ENCODE peak calls at places on chromosomes 7 and 10, in five cellular contexts. One of them, this sample, is unnamed.

GRCh38 chr7:147136369-147136768 is 1019.8 kb downstream of the CNTNAP2 start:
- DNase-seq in heart left ventricle: no peak
- DNase-seq in Right ventricle myocardium superior: no peak
- DNase-seq in A172: no peak
- DNase-seq in endothelial cell: no peak
- DNase-seq in this sample: no peak

GRCh38 chr10:12428447-12429135 is 79.2 kb downstream of the CAMK1D start:
- DNase-seq in Right ventricle myocardium superior: no peak
- DNase-seq in A172: no peak
- DNase-seq in heart left ventricle: no peak
- DNase-seq in endothelial cell: no peak
- DNase-seq in this sample: no peak

GRCh38 chr10:132906106-132906505 is 36.3 kb downstream of the CFAP46 start:
- DNase-seq in Right ventricle myocardium superior: peak; percentile 7
- DNase-seq in endothelial cell: no peak
- DNase-seq in heart left ventricle: no peak
- DNase-seq in A172: no peak
- DNase-seq in this sample: no peak

GRCh38 chr10:91901784-91902677 is 7.3 kb downstream of the FGFBP3 start:
- DNase-seq in A172: peak; percentile 92
- DNase-seq in Right ventricle myocardium superior: no peak
- DNase-seq in heart left ventricle: no peak
- DNase-seq in endothelial cell: no peak
- DNase-seq in this sample: no peak

GRCh38 chr7:11177793-11178192 is 204.1 kb downstream of the PHF14 start:
- DNase-seq in Right ventricle myocardium superior: no peak
- DNase-seq in A172: no peak
- DNase-seq in heart left ventricle: no peak
- DNase-seq in endothelial cell: no peak
- DNase-seq in this sample: no peak

GRCh38 chr7:106659963-106660861 is 746 bp downstream of the CCDC71L start:
- DNase-seq in endothelial cell: peak; percentile 85
- DNase-seq in heart left ventricle: peak; percentile 73
- DNase-seq in Right ventricle myocardium superior: peak; percentile 87
- DNase-seq in A172: peak; percentile 58
- DNase-seq in this sample: peak; percentile 83

GRCh38 chr7:155644971-155645509 is 579 bp downstream of the RBM33 start:
- DNase-seq in Right ventricle myocardium superior: peak; percentile 57
- DNase-seq in A172: peak; percentile 31
- DNase-seq in heart left ventricle: peak; percentile 22
- DNase-seq in endothelial cell: no peak
- DNase-seq in this sample: no peak

GRCh38 chr7:45874408-45875131 is 1.7 kb upstream of the CCDC201 start:
- DNase-seq in endothelial cell: no peak
- DNase-seq in Right ventricle myocardium superior: no peak
- DNase-seq in A172: peak; percentile 91
- DNase-seq in heart left ventricle: no peak
- DNase-seq in this sample: no peak

GRCh38 chr10:43262043-43262901 is 4.6 kb downstream of the RASGEF1A start:
- DNase-seq in endothelial cell: no peak
- DNase-seq in Right ventricle myocardium superior: peak; percentile 36
- DNase-seq in A172: no peak
- DNase-seq in heart left ventricle: no peak
- DNase-seq in this sample: no peak

This sample was measured in left cardiac atrium.